ENCODE peak calls at places on chromosome 11, in six cellular contexts. One of them, this sample, is unnamed. For H3K9me3, the result is how much of the 10 kb centered on the place peaks cover.

GRCh38 chr11:5367461-5368074 is 16.0 kb upstream of the OR51M1 start:
- DNase-seq in thyroid gland: no peak
- DNase-seq in H9: no peak
- DNase-seq in thoracic aorta: no peak
- DNase-seq in MG63: peak
- DNase-seq in K562: no peak
- DNase-seq in this sample: no peak

GRCh38 chr11:70473186-70473872 is 75.0 kb downstream of the CTTN start:
- DNase-seq in H9: no peak
- DNase-seq in thoracic aorta: no peak
- DNase-seq in K562: no peak
- DNase-seq in MG63: no peak
- DNase-seq in thyroid gland: no peak
- DNase-seq in this sample: no peak

GRCh38 chr11:118142809-118143208 is 9.8 kb downstream of the SCN4B start:
- DNase-seq in H9: no peak
- DNase-seq in thoracic aorta: no peak
- DNase-seq in thyroid gland: no peak
- DNase-seq in K562: no peak
- DNase-seq in MG63: no peak
- DNase-seq in this sample: no peak

GRCh38 chr11:120820040-120820439 is 203.9 kb upstream of the TBCEL start:
- DNase-seq in thyroid gland: peak
- DNase-seq in K562: no peak
- DNase-seq in MG63: no peak
- DNase-seq in H9: no peak
- DNase-seq in thoracic aorta: no peak
- DNase-seq in this sample: no peak

GRCh38 chr11:11073996-11074395 is 216.1 kb upstream of the ZBED5 start:
- DNase-seq in thoracic aorta: no peak
- DNase-seq in thyroid gland: no peak
- DNase-seq in K562: no peak
- DNase-seq in MG63: peak
- DNase-seq in H9: no peak
- DNase-seq in this sample: no peak

GRCh38 chr11:49499117-49499516 is 290.7 kb upstream of the FOLH1 start:
- DNase-seq in K562: no peak
- DNase-seq in H9: peak
- DNase-seq in thyroid gland: no peak
- DNase-seq in MG63: no peak
- DNase-seq in thoracic aorta: no peak
- DNase-seq in this sample: no peak

GRCh38 chr11:67120881-67121710 is 2.0 kb downstream of the KDM2A start:
- DNase-seq in H9: no peak
- DNase-seq in thyroid gland: no peak
- DNase-seq in K562: no peak
- DNase-seq in MG63: no peak
- DNase-seq in thoracic aorta: no peak
- DNase-seq in this sample: no peak

GRCh38 chr11:46304605-46305004 is 27.1 kb downstream of the CREB3L1 start:
- DNase-seq in thoracic aorta: no peak
- DNase-seq in MG63: no peak
- DNase-seq in K562: no peak
- DNase-seq in H9: no peak
- DNase-seq in thyroid gland: no peak
- DNase-seq in this sample: no peak

GRCh38 chr11:32374261-32374711 is 61.1 kb downstream of the WT1 start:
- DNase-seq in MG63: no peak
- DNase-seq in K562: peak
- DNase-seq in thoracic aorta: no peak
- DNase-seq in H9: peak
- DNase-seq in thyroid gland: peak
- DNase-seq in this sample: no peak

GRCh38 chr11:65072631-65072966 is 11.2 kb downstream of the CDCA5 start:
- DNase-seq in K562: no peak
- DNase-seq in H9: no peak
- DNase-seq in MG63: no peak
- DNase-seq in thoracic aorta: no peak
- DNase-seq in thyroid gland: no peak
- DNase-seq in this sample: no peak

GRCh38 chr11:112810951-112811350 is 150.3 kb upstream of the NCAM1 start:
- DNase-seq in MG63: no peak
- DNase-seq in K562: no peak
- DNase-seq in thoracic aorta: no peak
- DNase-seq in thyroid gland: no peak
- DNase-seq in H9: no peak
- DNase-seq in this sample: no peak

GRCh38 chr11:77039491-77040400 is 5.5 kb downstream of the B3GNT6 start:
- DNase-seq in K562: no peak
- DNase-seq in MG63: peak
- DNase-seq in H9: peak
- DNase-seq in thyroid gland: peak
- DNase-seq in thoracic aorta: no peak
- DNase-seq in this sample: no peak

GRCh38 chr11:68021167-68021787 is 9.2 kb upstream of the NDUFS8 start:
- DNase-seq in MG63: peak
- DNase-seq in K562: no peak
- DNase-seq in thyroid gland: peak
- DNase-seq in thoracic aorta: no peak
- DNase-seq in H9: peak
- DNase-seq in this sample: no peak

GRCh38 chr11:4095509-4096230 is 1.1 kb downstream of the RRM1 start:
- DNase-seq in thoracic aorta: no peak
- DNase-seq in MG63: no peak
- DNase-seq in H9: no peak
- DNase-seq in thyroid gland: no peak
- DNase-seq in K562: no peak
- DNase-seq in this sample: no peak

GRCh38 chr11:128581908-128582307 is 5.5 kb downstream of the ETS1 start:
- DNase-seq in MG63: no peak
- DNase-seq in K562: no peak
- DNase-seq in thoracic aorta: no peak
- DNase-seq in H9: no peak
- DNase-seq in thyroid gland: no peak
- DNase-seq in this sample: no peak

GRCh38 chr11:90556612-90557011 is 333.8 kb upstream of the CHORDC1 start:
- DNase-seq in H9: no peak
- DNase-seq in thyroid gland: no peak
- DNase-seq in MG63: no peak
- DNase-seq in K562: no peak
- DNase-seq in thoracic aorta: no peak
- DNase-seq in this sample: no peak
- H3K9me3 ChIP-seq in H9: under half
- H3K9me3 ChIP-seq in thyroid gland: under half
- H3K9me3 ChIP-seq in MG63: under half
- H3K9me3 ChIP-seq in K562: under half
- H3K9me3 ChIP-seq in thoracic aorta: under half
- H3K9me3 ChIP-seq in this sample: under half

DNA sequence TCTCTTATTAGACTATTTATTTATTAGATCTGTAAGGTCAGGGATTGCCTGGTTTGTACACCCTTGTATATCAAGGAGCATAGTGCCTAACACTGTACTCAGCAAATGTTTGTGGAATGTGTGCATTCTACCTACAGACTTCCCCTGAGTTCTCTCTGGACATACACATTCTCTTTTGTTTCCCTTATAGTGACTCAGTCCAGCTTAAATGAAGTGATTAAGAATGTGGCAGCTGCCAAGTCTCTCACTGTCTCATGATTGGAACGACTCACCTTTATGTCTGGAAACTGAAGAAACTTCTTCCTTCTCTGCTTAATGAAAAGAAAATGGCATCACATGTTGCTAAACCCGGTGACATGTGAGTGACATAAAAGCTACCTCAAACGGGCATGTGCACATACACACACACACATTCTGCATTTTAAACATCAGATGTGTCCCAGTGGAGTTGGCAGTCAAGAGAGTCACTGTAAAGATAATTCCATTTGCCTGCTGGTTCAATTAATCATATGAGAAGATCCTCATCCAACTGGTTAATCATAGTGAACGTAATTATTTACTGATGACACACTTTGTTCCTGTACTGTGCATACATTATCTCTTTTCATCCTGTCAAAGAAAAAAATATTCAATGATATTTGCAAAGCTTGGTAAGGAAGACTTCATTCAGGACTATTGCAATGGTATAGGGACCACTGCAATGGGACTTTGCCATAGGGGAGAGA is 42.8 kb downstream of the GLYAT start:
- DNase-seq in MG63: peak
- DNase-seq in K562: no peak
- DNase-seq in thyroid gland: no peak
- DNase-seq in thoracic aorta: no peak
- DNase-seq in H9: no peak
- DNase-seq in this sample: no peak
- H3K9me3 ChIP-seq in MG63: under half
- H3K9me3 ChIP-seq in K562: under half
- H3K9me3 ChIP-seq in thyroid gland: under half
- H3K9me3 ChIP-seq in thoracic aorta: under half
- H3K9me3 ChIP-seq in H9: under half
- H3K9me3 ChIP-seq in this sample: under half

GRCh38 chr11:119363874-119364590 is 17.5 kb downstream of the USP2 start:
- DNase-seq in thyroid gland: peak
- DNase-seq in H9: no peak
- DNase-seq in MG63: peak
- DNase-seq in thoracic aorta: no peak
- DNase-seq in K562: peak
- DNase-seq in this sample: peak

GRCh38 chr11:119361961-119362725 is 15.6 kb upstream of the MFRP start:
- DNase-seq in K562: no peak
- DNase-seq in H9: no peak
- DNase-seq in thyroid gland: peak
- DNase-seq in thoracic aorta: no peak
- DNase-seq in MG63: no peak
- DNase-seq in this sample: no peak

GRCh38 chr11:119361056-119361787 is 14.7 kb upstream of the MFRP start:
- DNase-seq in MG63: peak
- DNase-seq in thyroid gland: peak
- DNase-seq in K562: peak
- DNase-seq in H9: peak
- DNase-seq in thoracic aorta: no peak
- DNase-seq in this sample: no peak

GRCh38 chr11:119363081-119363861 is 16.8 kb upstream of the MFRP start:
- DNase-seq in K562: peak
- DNase-seq in thyroid gland: peak
- DNase-seq in thoracic aorta: no peak
- DNase-seq in MG63: no peak
- DNase-seq in H9: no peak
- DNase-seq in this sample: no peak

DNA sequence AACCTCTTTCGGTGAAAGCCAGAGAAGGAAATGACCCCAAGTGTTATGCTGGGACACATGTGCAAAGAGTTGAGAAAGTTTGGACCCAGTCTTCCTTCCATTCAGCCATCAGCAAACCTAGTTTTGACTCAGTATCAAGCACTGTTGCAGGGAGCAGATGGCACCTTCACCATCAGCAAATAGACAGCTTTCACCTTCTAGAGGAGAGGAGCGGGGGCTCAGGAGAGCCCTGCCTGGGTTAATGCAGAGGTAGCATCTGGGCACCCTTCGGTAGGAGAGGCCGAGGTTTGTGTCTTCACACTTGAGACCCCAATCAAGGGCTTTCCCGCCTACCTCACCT is 16.2 kb upstream of the MFRP start:
- DNase-seq in thoracic aorta: no peak
- DNase-seq in K562: no peak
- DNase-seq in H9: no peak
- DNase-seq in MG63: no peak
- DNase-seq in thyroid gland: no peak
- DNase-seq in this sample: no peak
- H3K9me3 ChIP-seq in thoracic aorta: under half
- H3K9me3 ChIP-seq in K562: under half
- H3K9me3 ChIP-seq in H9: under half
- H3K9me3 ChIP-seq in MG63: under half
- H3K9me3 ChIP-seq in thyroid gland: under half
- H3K9me3 ChIP-seq in this sample: under half

DNA sequence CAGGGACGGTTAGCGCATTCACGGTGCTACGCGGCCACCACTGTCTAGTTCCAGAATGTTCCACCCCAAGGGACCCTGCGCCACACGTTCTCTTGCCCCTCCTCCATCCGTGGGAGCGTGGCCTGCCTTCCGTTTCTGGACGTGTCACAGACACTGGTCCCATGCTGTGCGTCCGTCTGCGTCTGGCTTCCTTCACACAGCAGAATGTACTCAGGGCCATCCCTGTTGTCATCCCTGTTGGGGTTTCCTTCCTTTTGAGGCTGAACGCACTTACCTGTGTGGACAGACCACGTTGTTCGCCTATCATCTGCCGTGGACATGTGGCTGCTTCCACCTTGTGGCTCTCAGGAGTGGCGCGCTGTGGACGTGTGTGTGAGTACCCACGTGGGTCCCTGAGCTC is 24.9 kb downstream of the BRSK2 start:
- DNase-seq in MG63: no peak
- DNase-seq in K562: no peak
- DNase-seq in thyroid gland: no peak
- DNase-seq in H9: no peak
- DNase-seq in thoracic aorta: no peak
- DNase-seq in this sample: no peak
- H3K9me3 ChIP-seq in MG63: under half
- H3K9me3 ChIP-seq in K562: under half
- H3K9me3 ChIP-seq in thyroid gland: under half
- H3K9me3 ChIP-seq in H9: under half
- H3K9me3 ChIP-seq in thoracic aorta: under half
- H3K9me3 ChIP-seq in this sample: under half

DNA sequence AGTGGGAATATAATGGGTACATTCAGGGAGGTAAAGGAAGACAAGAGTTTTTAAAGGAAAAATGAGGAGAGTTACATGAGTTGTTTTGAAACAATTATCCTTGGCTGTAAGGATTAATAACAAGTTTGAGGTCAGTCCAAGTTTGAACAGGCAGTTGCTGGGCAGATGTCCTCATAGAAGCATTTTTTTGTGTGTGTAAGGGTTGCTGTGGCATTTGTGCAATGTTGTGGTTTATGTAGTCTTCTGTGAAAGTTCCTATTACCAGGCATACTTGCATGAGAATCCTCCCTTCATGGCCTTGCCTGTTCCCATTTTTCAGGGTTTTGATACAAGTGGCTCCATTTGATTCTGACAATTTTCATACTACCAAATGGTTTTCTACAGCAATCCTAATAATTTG is 400.2 kb downstream of the KCNA4 start:
- DNase-seq in H9: no peak
- DNase-seq in thyroid gland: no peak
- DNase-seq in MG63: no peak
- DNase-seq in K562: no peak
- DNase-seq in thoracic aorta: no peak
- DNase-seq in this sample: no peak
- H3K9me3 ChIP-seq in H9: under half
- H3K9me3 ChIP-seq in thyroid gland: under half
- H3K9me3 ChIP-seq in MG63: under half
- H3K9me3 ChIP-seq in K562: under half
- H3K9me3 ChIP-seq in thoracic aorta: under half
- H3K9me3 ChIP-seq in this sample: under half

This sample was measured in T-helper 17 cell.